ENCODE peak calls at places on chromosomes 11 and 22, in four cellular contexts. One of them, this sample, is unnamed.

GRCh38 chr11:125210112-125210511 is 45.6 kb downstream of the PKNOX2 start:
- DNase-seq in PC-9: no peak
- DNase-seq in HCT116: no peak
- DNase-seq in CD8-positive, alpha-beta T cell: no peak
- DNase-seq in this sample: no peak

GRCh38 chr22:36352775-36353507 is 34.8 kb downstream of the MYH9 start:
- DNase-seq in PC-9: no peak
- DNase-seq in HCT116: no peak
- DNase-seq in CD8-positive, alpha-beta T cell: peak
- DNase-seq in this sample: peak

GRCh38 chr11:61670626-61671025 is 9.6 kb upstream of the DAGLA start:
- DNase-seq in PC-9: peak
- DNase-seq in HCT116: no peak
- DNase-seq in CD8-positive, alpha-beta T cell: no peak
- DNase-seq in this sample: no peak

GRCh38 chr11:45332486-45332934 is 46.4 kb upstream of the SYT13 start:
- DNase-seq in HCT116: peak
- DNase-seq in CD8-positive, alpha-beta T cell: peak
- DNase-seq in PC-9: no peak
- DNase-seq in this sample: no peak

GRCh38 chr22:32055069-32055468 is 12.0 kb downstream of the SLC5A1 start:
- DNase-seq in HCT116: no peak
- DNase-seq in CD8-positive, alpha-beta T cell: no peak
- DNase-seq in PC-9: no peak
- DNase-seq in this sample: no peak

GRCh38 chr22:46071451-46072029 is 78.8 kb upstream of the PPARA start:
- DNase-seq in PC-9: peak
- DNase-seq in HCT116: peak
- DNase-seq in CD8-positive, alpha-beta T cell: peak
- DNase-seq in this sample: no peak

GRCh38 chr11:130710442-130711101 is 205.7 kb downstream of the SNX19 start:
- DNase-seq in HCT116: no peak
- DNase-seq in CD8-positive, alpha-beta T cell: no peak
- DNase-seq in PC-9: no peak
- DNase-seq in this sample: no peak

GRCh38 chr11:74533421-74533820 is 39.9 kb upstream of the LIPT2 start:
- DNase-seq in CD8-positive, alpha-beta T cell: no peak
- DNase-seq in PC-9: no peak
- DNase-seq in HCT116: no peak
- DNase-seq in this sample: no peak

GRCh38 chr11:68298659-68299516 is 13.5 kb upstream of the LRP5 start:
- DNase-seq in HCT116: no peak
- DNase-seq in CD8-positive, alpha-beta T cell: no peak
- DNase-seq in PC-9: no peak
- DNase-seq in this sample: no peak

GRCh38 chr22:25702046-25702445 is 39.9 kb upstream of the MYO18B start:
- DNase-seq in CD8-positive, alpha-beta T cell: no peak
- DNase-seq in PC-9: no peak
- DNase-seq in HCT116: no peak
- DNase-seq in this sample: no peak
- TF ChIP-seq CTCF in CD8-positive, alpha-beta T cell: no peak
- TF ChIP-seq CTCF in PC-9: peak
- TF ChIP-seq CTCF in HCT116: peak
- TF ChIP-seq CTCF in this sample: peak

GRCh38 chr11:31798057-31799035 is 12.8 kb downstream of the PAX6 start:
- DNase-seq in PC-9: no peak
- DNase-seq in CD8-positive, alpha-beta T cell: no peak
- DNase-seq in HCT116: no peak
- DNase-seq in this sample: no peak
- TF ChIP-seq CTCF in PC-9: no peak
- TF ChIP-seq CTCF in CD8-positive, alpha-beta T cell: no peak
- TF ChIP-seq CTCF in HCT116: no peak
- TF ChIP-seq CTCF in this sample: peak

GRCh38 chr11:5366856-5367255 is 15.5 kb downstream of the OR51B6 start:
- DNase-seq in CD8-positive, alpha-beta T cell: no peak
- DNase-seq in HCT116: no peak
- DNase-seq in PC-9: no peak
- DNase-seq in this sample: no peak

GRCh38 chr11:5368502-5369043 is 15.0 kb upstream of the OR51M1 start:
- DNase-seq in CD8-positive, alpha-beta T cell: no peak
- DNase-seq in HCT116: no peak
- DNase-seq in PC-9: no peak
- DNase-seq in this sample: no peak

GRCh38 chr11:5364214-5364613 is 12.9 kb downstream of the OR51B6 start:
- DNase-seq in PC-9: no peak
- DNase-seq in CD8-positive, alpha-beta T cell: no peak
- DNase-seq in HCT116: no peak
- DNase-seq in this sample: no peak

GRCh38 chr11:5367461-5368074 is 16.0 kb upstream of the OR51M1 start:
- DNase-seq in PC-9: no peak
- DNase-seq in HCT116: no peak
- DNase-seq in CD8-positive, alpha-beta T cell: no peak
- DNase-seq in this sample: no peak

GRCh38 chr11:5369793-5370192 is 13.8 kb upstream of the OR51M1 start:
- DNase-seq in CD8-positive, alpha-beta T cell: no peak
- DNase-seq in PC-9: no peak
- DNase-seq in HCT116: no peak
- DNase-seq in this sample: no peak
- TF ChIP-seq CTCF in CD8-positive, alpha-beta T cell: no peak
- TF ChIP-seq CTCF in PC-9: no peak
- TF ChIP-seq CTCF in HCT116: no peak
- TF ChIP-seq CTCF in this sample: peak

DNA sequence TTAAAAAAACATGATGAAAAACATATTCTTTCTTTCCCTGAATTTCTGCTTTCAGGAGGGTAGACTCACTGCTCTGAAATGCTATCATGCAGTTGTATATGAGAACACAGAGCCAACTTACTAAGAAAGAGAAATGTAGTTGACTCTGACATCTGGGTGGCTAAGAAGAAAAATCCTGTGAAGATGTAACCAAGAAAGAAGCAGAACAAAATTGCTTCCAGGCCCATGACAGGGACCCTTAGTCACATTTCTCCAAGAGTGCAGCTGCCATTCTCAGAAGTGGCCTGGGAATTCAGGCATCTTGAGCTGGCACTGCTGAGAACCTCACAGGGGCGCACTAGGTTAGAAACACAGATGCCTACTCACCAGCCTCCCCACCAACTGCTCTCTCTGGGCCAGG is 73.6 kb downstream of the RPL27A start:
- DNase-seq in CD8-positive, alpha-beta T cell: no peak
- DNase-seq in HCT116: no peak
- DNase-seq in PC-9: no peak
- DNase-seq in this sample: no peak
- TF ChIP-seq CTCF in CD8-positive, alpha-beta T cell: no peak
- TF ChIP-seq CTCF in HCT116: no peak
- TF ChIP-seq CTCF in PC-9: no peak
- TF ChIP-seq CTCF in this sample: no peak

DNA sequence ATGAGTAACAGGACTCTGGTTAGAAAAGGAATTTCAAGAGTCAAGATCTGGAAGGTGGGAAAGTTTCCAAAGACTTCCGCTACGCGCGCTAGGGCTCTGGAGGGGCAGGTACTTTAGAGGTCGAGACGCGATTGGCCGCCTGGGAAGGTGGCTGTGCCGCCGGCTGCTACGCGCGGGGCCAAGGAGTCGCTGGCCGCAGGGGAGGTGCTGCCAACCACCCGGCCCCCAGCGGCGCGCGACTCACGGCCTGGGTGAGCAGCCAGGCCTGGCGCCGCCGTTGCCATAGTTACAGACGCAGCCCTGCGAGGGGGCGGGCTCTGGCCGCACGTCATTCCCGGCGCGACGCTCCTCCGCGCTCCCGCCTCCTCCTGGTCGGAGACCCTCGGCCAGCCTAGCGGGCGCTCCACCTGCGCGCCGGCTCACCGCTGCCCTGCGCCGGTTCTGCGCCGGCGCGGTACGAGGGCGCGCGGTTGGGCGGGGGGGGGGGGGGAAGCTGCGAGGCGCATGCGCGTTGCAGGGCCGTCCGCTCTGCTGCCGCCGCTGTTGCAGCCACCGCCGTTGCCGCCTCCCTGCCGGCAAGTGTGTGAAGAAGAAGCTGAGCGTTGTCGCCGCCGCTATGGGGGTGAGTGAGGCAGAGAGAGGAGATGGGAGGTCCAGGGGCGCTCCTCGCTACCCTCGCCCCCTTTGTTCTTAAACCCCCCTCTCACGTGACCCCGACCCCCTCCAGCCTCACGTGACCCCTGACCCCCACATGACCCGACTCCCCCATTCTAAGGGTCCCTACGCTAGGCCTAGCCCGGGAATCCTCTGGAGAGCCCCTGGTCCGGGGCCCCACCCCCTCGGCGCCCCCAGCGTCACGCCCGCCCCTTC is at the start of gene NAA40:
- DNase-seq in CD8-positive, alpha-beta T cell: peak
- DNase-seq in HCT116: peak
- DNase-seq in PC-9: peak
- DNase-seq in this sample: peak
- TF ChIP-seq CTCF in CD8-positive, alpha-beta T cell: no peak
- TF ChIP-seq CTCF in HCT116: no peak
- TF ChIP-seq CTCF in PC-9: no peak
- TF ChIP-seq CTCF in this sample: no peak

GRCh38 chr11:128553662-128554392 is 33.5 kb downstream of the ETS1 start:
- DNase-seq in CD8-positive, alpha-beta T cell: no peak
- DNase-seq in PC-9: no peak
- DNase-seq in HCT116: no peak
- DNase-seq in this sample: no peak
- TF ChIP-seq CTCF in CD8-positive, alpha-beta T cell: no peak
- TF ChIP-seq CTCF in PC-9: no peak
- TF ChIP-seq CTCF in HCT116: peak
- TF ChIP-seq CTCF in this sample: no peak

DNA sequence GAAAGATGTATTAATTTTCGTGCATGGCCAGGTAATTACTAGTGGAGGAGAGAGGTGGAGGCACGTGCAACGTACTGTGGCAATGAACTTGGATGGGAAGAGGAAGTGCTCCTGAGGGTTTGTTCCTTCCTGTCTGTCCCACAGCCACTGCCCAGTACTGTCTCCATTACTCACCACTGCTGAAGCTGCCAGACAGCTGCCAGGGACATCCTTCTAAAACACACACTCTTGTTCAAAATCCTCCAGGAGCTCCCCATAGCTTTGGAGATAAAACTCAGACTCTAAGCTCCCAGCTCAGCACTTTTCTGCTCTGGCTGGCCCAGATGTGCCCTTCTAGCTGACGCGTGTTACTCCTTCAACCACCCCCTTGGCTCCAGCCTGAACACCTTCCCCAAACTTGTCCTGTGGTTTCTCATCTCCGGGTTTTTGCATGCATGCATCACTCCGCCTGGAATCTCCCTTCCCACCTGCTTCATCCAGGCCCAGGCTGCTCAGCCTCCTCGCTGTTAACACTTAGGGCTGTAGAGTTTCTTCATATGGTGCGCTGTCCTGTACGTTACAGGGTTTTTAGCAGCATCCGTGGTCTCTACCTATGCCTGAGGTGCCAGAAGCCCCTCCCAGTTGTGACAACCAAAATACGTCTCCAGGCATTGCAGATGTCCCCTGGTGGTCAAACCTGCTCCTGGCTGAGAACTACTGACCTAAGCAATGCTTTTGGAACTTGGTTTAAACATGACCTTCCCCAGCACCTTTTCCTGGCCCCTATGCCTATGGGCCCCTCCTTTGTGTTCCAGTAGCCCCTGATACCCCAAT is 69.5 kb downstream of the C11orf91 start:
- DNase-seq in CD8-positive, alpha-beta T cell: no peak
- DNase-seq in HCT116: no peak
- DNase-seq in PC-9: no peak
- DNase-seq in this sample: no peak
- TF ChIP-seq CTCF in CD8-positive, alpha-beta T cell: no peak
- TF ChIP-seq CTCF in HCT116: no peak
- TF ChIP-seq CTCF in PC-9: no peak
- TF ChIP-seq CTCF in this sample: no peak

GRCh38 chr22:25060522-25061071 is 108.1 kb downstream of the KIAA1671 start:
- DNase-seq in HCT116: no peak
- DNase-seq in CD8-positive, alpha-beta T cell: no peak
- DNase-seq in PC-9: no peak
- DNase-seq in this sample: no peak
- TF ChIP-seq CTCF in HCT116: peak
- TF ChIP-seq CTCF in CD8-positive, alpha-beta T cell: peak
- TF ChIP-seq CTCF in PC-9: peak
- TF ChIP-seq CTCF in this sample: peak

GRCh38 chr11:72787262-72788104 is 6.4 kb downstream of the STARD10 start:
- DNase-seq in CD8-positive, alpha-beta T cell: no peak
- DNase-seq in PC-9: no peak
- DNase-seq in HCT116: no peak
- DNase-seq in this sample: peak
- TF ChIP-seq CTCF in CD8-positive, alpha-beta T cell: no peak
- TF ChIP-seq CTCF in PC-9: no peak
- TF ChIP-seq CTCF in HCT116: no peak
- TF ChIP-seq CTCF in this sample: peak

This sample was measured in progenitor cell of endocrine pancreas.